ENCODE peak calls at places on chromosomes 13 and 19, in ten cellular contexts. G is RCC 7860, F is AML-193, W is fibroblast of pulmonary artery, B is HS-27A, S is mesenteric fat pad, D is memory B cell, P is foreskin fibroblast, C is lung, Z is ascending aorta. M is an unnamed sample.

GRCh38 chr13:54859827-54860226 is 1831.2 kb downstream of the OLFM4 start:
- DNase-seq in B (no peak), W (no peak), C (no peak), P (no peak), S (no peak), Z (no peak), G (no peak), D (no peak), F (no peak), M (no peak)

GRCh38 chr13:81726037-81726726 is 1385.3 kb upstream of the SPRY2 start:
- DNase-seq in S (no peak), F (no peak), C (no peak), W (no peak), Z (no peak), G (no peak), P (no peak), D (no peak), B (no peak), M (no peak)

GRCh38 chr19:52567921-52568320 is 2.2 kb upstream of the ZNF701 start:
- DNase-seq in D (no peak), G (no peak), W (no peak), B (no peak), S (no peak), F (no peak), Z (no peak), C (no peak), P (no peak), M (no peak)

GRCh38 chr19:31073485-31074221 is 275.6 kb downstream of the TSHZ3 start:
- DNase-seq in S (no peak), D (no peak), C (no peak), P (no peak), Z (no peak), W (no peak), F (no peak), B (no peak), G (no peak), M (no peak)

GRCh38 chr19:17441241-17442135 is 7.0 kb downstream of the TMEM221 start:
- DNase-seq in D (no peak), F (peak; percentile 21), W (peak; percentile 68), B (no peak), Z (no peak), P (peak; percentile 35), C (no peak), S (no peak), G (peak; percentile 13), M (peak; percentile 41)

GRCh38 chr13:111216166-111216960 is 101.3 kb downstream of the ARHGEF7 start:
- DNase-seq in P (no peak), C (no peak), F (no peak), B (no peak), G (no peak), D (peak; percentile 32), W (peak; percentile 45), S (no peak), Z (peak; percentile 69), M (no peak)

GRCh38 chr19:13002389-13002898 is 7.2 kb downstream of the NFIX start:
- DNase-seq in P (no peak), C (no peak), G (no peak), D (no peak), Z (peak; percentile 87), F (no peak), B (no peak), S (no peak), W (no peak), M (no peak)

GRCh38 chr19:2015611-2015950 is at the start of gene BTBD2:
- DNase-seq in D (no peak), P (peak; percentile 75), G (peak; percentile 6), F (no peak), C (peak; percentile 67), S (no peak), Z (no peak), B (no peak), W (peak; percentile 87), M (no peak)

GRCh38 chr13:30751183-30751933 is 16.0 kb downstream of the ALOX5AP start:
- DNase-seq in G (no peak), W (no peak), D (no peak), S (no peak), Z (no peak), F (no peak), B (no peak), C (no peak), P (no peak), M (no peak)

GRCh38 chr19:48970923-48971395 is 5.8 kb downstream of the FTL start:
- DNase-seq in P (peak; percentile 53), G (no peak), Z (peak; percentile 86), F (peak; percentile 39), D (peak; percentile 85), B (no peak), S (no peak), W (peak; percentile 85), C (peak; percentile 75), M (no peak)

GRCh38 chr19:10800488-10800887 is 35.5 kb downstream of the TMED1 start:
- DNase-seq in Z (no peak), G (no peak), D (no peak), C (no peak), F (no peak), P (no peak), W (peak; percentile 58), S (no peak), B (no peak), M (no peak)

GRCh38 chr13:46150134-46150693 is 31.8 kb downstream of the LCP1 start:
- DNase-seq in P (no peak), G (no peak), C (no peak), B (no peak), Z (no peak), S (no peak), D (no peak), W (no peak), F (no peak), M (no peak)

GRCh38 chr13:18628428-18628827 is 553.2 kb downstream of the TUBA3C start:
- DNase-seq in P (no peak), F (no peak), G (no peak), B (no peak), C (no peak), W (no peak), Z (no peak), D (no peak), S (no peak), M (no peak)

GRCh38 chr13:75353786-75354193 is 128.2 kb downstream of the TBC1D4 start:
- DNase-seq in B (no peak), C (no peak), F (no peak), Z (no peak), P (no peak), D (no peak), G (no peak), S (no peak), W (no peak), M (no peak)

GRCh38 chr19:35164418-35164817 is 9.9 kb downstream of the FXYD5 start:
- DNase-seq in B (no peak), D (no peak), C (no peak), G (peak; percentile 29), W (no peak), P (no peak), S (no peak), F (no peak), Z (no peak), M (no peak)

GRCh38 chr19:33556261-33556660 is 34.7 kb upstream of the PEPD start:
- DNase-seq in C (no peak), W (no peak), S (peak; percentile 60), F (no peak), G (no peak), Z (no peak), D (no peak), P (no peak), B (no peak), M (no peak)

GRCh38 chr13:45055198-45055901 is 65.0 kb upstream of the GTF2F2 start:
- DNase-seq in F (peak; percentile 18), B (peak; percentile 59), Z (no peak), P (peak; percentile 86), W (peak; percentile 88), C (no peak), G (peak; percentile 85), D (no peak), S (no peak), M (peak; percentile 91)

GRCh38 chr19:13208964-13209796 is 59.0 kb downstream of the IER2 start:
- DNase-seq in W (no peak), Z (no peak), B (no peak), P (no peak), C (no peak), D (no peak), G (no peak), F (no peak), S (no peak), M (no peak)

GRCh38 chr19:7533925-7534480 is 1.5 kb upstream of the PNPLA6 start:
- DNase-seq in B (no peak), P (peak; percentile 87), S (no peak), D (peak; percentile 71), C (peak; percentile 85), F (peak; percentile 57), Z (peak; percentile 93), G (peak; percentile 20), W (peak; percentile 90), M (no peak)

GRCh38 chr19:2867025-2867991 is at the start of gene ZNF556:
- DNase-seq in Z (no peak), S (no peak), B (no peak), C (no peak), F (no peak), W (no peak), D (no peak), G (peak; percentile 24), P (no peak), M (no peak)

GRCh38 chr19:246551-246950 is 44.7 kb downstream of the PLPP2 start:
- DNase-seq in C (no peak), P (no peak), F (no peak), S (no peak), G (no peak), D (no peak), Z (no peak), B (no peak), W (no peak), M (no peak)

GRCh38 chr13:58869566-58869965 is 1238.0 kb downstream of the PCDH17 start:
- DNase-seq in G (no peak), B (no peak), Z (no peak), D (no peak), P (no peak), C (no peak), W (no peak), F (no peak), S (no peak), M (no peak)

GRCh38 chr13:25971499-25972145 is 80.2 kb downstream of the SHISA2 start:
- DNase-seq in C (no peak), F (no peak), S (no peak), P (no peak), B (no peak), Z (no peak), G (no peak), D (no peak), W (no peak), M (no peak)

M was measured in kidney epithelial cell.